ENCODE peak calls at places on chromosomes 3 and 15, in four cellular contexts. S is AG04450, Q is gastrocnemius medialis, W is A673. D is an unnamed sample. For H3K9me3, the result is how much of the 10 kb centered on the place peaks cover.

GRCh38 chr3:114770874-114771273 is 376.2 kb downstream of the ZBTB20 start:
- DNase-seq in Q (no peak), S (peak), W (no peak), D (no peak)

GRCh38 chr3:153284282-153284938 is 122.4 kb downstream of the RAP2B start:
- DNase-seq in Q (peak), W (peak), S (peak), D (peak)

GRCh38 chr15:57806003-57806402 is 99.5 kb downstream of the POLR2M start:
- DNase-seq in Q (no peak), W (no peak), S (no peak), D (no peak)

GRCh38 chr3:186849392-186849975 is 7.0 kb downstream of the ADIPOQ start:
- DNase-seq in S (no peak), Q (no peak), W (peak), D (no peak)

GRCh38 chr3:61796088-61796680 is 234.8 kb downstream of the PTPRG start:
- DNase-seq in S (no peak), Q (no peak), W (no peak), D (no peak)

GRCh38 chr3:8519156-8519555 is 17.5 kb downstream of the LMCD1 start:
- DNase-seq in Q (no peak), S (peak), W (no peak), D (no peak)

GRCh38 chr3:126677862-126678549 is 23.1 kb upstream of the TXNRD3 start:
- DNase-seq in S (no peak), Q (no peak), W (no peak), D (no peak)

GRCh38 chr3:41508063-41508696 is 308.9 kb downstream of the CTNNB1 start:
- DNase-seq in Q (no peak), W (no peak), S (no peak), D (peak)

GRCh38 chr3:8838765-8839423 is 69.5 kb upstream of the OXTR start:
- DNase-seq in S (no peak), Q (no peak), W (no peak), D (no peak)

GRCh38 chr15:92617197-92618037 is 38.2 kb downstream of the FAM174B start:
- DNase-seq in S (peak), W (no peak), Q (peak), D (peak)

GRCh38 chr15:89132611-89133242 is 44.5 kb downstream of the ABHD2 start:
- DNase-seq in Q (no peak), W (no peak), S (no peak), D (no peak)

GRCh38 chr15:41512078-41512394 is 1.6 kb downstream of the LTK start:
- DNase-seq in W (no peak), S (no peak), Q (no peak), D (no peak)

GRCh38 chr3:184058029-184058428 is 5.2 kb downstream of the HTR3C start:
- DNase-seq in Q (no peak), W (no peak), S (no peak), D (no peak)

GRCh38 chr3:169847896-169848295 is 21.8 kb downstream of the LRRC31 start:
- DNase-seq in W (no peak), Q (no peak), S (no peak), D (peak)

GRCh38 chr15:90024406-90024805 is 23.3 kb downstream of the ZNF710 start:
- DNase-seq in S (no peak), W (no peak), Q (no peak), D (no peak)

GRCh38 chr3:196603683-196604082 is 35.2 kb downstream of the FBXO45 start:
- DNase-seq in S (no peak), W (no peak), Q (no peak), D (no peak)

GRCh38 chr3:182787302-182788036 is 5.8 kb upstream of the ATP11B start:
- DNase-seq in S (no peak), W (no peak), Q (no peak), D (no peak)

GRCh38 chr3:170058127-170058526 is 20.3 kb downstream of the GPR160 start:
- DNase-seq in Q (no peak), S (no peak), W (no peak), D (no peak)

GRCh38 chr15:98286831-98287230 is 326.3 kb downstream of the ARRDC4 start:
- DNase-seq in Q (no peak), W (no peak), S (no peak), D (no peak)

GRCh38 chr3:77059354-77059753 is 19.5 kb downstream of the ROBO2 start:
- DNase-seq in W (no peak), S (no peak), Q (no peak), D (no peak)

GRCh38 chr15:70111203-70112017 is 13.7 kb upstream of the TLE3 start:
- DNase-seq in S (peak), Q (no peak), W (peak), D (peak)

GRCh38 chr15:39538936-39539335 is 41.9 kb upstream of the THBS1 start:
- DNase-seq in S (no peak), Q (no peak), W (no peak), D (peak)

GRCh38 chr3:30733681-30734080 is 127.3 kb downstream of the TGFBR2 start:
- DNase-seq in W (peak), S (no peak), Q (no peak), D (no peak)

GRCh38 chr3:180420804-180421203 is 181.2 kb upstream of the TTC14 start:
- DNase-seq in W (no peak), S (no peak), Q (no peak), D (no peak)

DNA sequence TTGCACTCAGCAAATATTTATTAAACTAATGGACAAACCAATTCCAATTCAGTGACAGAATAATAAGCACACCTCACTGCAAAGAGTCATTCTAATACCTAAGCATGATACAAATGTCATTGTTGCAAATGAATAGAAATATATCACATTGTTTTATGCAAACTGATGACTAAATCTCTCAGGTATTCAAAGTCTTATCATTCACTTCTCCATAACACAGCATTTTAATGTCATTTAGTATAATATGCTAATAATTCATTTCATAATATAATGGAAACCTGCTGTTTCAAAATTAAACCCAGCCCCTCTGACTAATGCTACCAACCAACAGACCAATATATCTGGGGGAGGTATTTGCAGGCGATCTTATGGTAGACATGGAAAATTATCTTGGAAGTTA is 71.8 kb downstream of the FGF7 start:
- DNase-seq in Q (no peak), W (no peak), S (no peak), D (no peak)
- H3K27ac ChIP-seq in Q (no peak), W (no peak), S (no peak), D (no peak)

GRCh38 chr3:192332386-192333291 is 394.7 kb downstream of the FGF12 start:
- DNase-seq in Q (no peak), S (no peak), W (no peak), D (no peak)

GRCh38 chr3:192326656-192327055 is 400.7 kb downstream of the FGF12 start:
- DNase-seq in W (no peak), Q (no peak), S (no peak), D (no peak)

GRCh38 chr3:192336286-192336685 is 391.1 kb downstream of the FGF12 start:
- DNase-seq in S (no peak), Q (no peak), W (peak), D (no peak)

DNA sequence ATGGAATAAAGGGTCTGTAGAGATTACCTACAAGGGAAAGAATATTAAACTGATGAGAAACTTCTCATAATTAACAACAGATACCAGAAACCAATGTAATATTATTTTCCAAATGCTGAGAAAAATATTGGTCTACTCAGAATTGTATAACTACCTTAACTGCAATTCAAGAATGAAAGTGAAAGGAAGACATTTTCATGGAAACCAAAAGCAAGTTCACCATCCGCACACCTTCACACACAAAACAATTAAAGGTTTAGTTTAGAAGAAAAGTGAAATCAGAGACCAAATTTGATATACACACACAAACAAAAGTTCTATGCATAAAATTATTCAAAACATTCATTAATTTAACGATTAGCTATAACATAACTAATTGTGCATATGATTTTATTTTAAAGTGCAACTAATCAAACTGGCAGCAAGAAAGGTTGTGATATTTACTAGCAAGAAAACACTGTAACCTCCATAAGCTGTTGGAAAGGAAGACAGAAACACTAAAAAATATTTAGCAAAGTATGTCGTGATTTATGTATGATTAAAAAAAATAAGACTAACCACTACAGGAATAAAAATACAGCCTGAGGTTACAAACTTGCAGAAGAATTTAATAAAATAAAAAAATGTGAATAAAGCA is 395.5 kb downstream of the FGF12 start:
- DNase-seq in W (no peak), Q (no peak), S (no peak), D (no peak)
- H3K4me3 ChIP-seq in W (no peak), Q (peak), S (no peak), D (no peak)

DNA sequence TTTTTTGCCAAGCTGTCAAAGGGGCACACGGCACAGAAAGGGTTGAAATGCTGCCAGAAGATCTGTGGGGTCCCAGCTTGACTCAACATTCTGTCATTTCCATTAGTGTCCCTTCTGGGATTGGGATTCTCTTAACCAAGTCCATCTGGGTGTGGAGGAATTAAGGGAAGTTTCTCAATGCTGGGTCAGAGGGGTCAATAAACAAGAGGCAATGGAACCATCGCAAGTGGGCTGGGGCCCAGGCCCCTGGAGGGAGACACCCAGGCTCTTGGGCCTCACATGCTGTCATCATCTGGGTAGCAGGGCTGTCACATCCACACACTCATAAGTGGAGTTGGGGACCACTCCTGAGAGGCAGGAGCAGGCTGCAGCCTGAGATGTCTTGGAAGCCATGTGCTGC is 8.1 kb upstream of the APOD start:
- DNase-seq in S (no peak), Q (no peak), W (no peak), D (no peak)
- H3K9me3 ChIP-seq in S (under half), Q (under half), W (under half), D (under half)

DNA sequence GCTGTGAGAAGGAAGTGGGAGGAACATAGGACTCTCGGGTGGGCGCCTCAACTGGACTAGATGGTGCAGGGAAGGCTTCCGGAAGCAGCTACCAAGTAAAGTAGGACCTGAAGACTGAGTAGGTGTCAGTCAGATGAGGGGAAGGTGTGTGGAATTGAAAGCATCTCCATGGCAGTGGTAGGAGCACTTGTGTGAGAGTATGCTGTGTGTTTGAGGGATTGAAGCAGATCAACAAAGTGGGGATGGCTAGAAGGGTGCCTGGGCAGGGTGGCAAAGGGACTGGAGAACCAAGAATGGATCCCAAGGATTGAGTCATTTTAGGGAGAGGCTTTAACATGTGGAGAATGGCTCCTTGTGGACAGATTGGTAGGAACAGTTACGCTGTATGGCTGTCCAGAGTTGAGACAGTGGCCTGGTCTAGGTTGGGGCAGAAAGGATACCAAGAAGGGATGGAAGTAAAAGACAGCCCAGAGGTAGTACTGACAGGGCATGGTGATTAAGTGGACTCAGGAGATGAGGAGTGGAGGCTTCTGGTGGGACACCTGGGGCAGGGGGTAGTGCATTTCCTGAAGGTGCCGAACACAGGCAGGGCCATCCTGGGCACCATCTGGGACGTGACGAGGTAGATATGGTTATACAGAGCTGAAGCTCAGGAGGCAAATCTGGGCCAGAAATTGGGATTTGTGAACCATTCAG is 1.5 kb downstream of the UQCC5 start:
- DNase-seq in S (no peak), W (no peak), Q (no peak), D (no peak)
- H3K27ac ChIP-seq in S (peak), W (no peak), Q (peak), D (no peak)

DNA sequence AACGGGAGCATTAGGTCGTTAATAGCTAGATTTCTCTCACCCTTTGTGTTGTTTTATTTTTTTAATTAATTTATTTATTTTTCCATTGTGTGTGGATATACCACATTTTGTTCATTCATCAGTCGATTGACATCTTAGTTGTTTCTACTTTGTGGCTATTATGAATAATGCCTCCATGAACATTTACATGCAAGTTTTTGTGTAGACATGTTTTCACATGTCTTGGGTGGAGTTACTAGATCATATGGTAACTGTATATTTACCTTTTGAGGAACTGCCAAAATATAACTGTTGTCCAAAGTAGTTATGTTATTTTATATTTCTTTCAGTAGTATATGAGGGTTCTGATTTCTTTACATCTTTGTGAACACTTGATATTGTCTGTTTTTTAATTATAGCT is 18.8 kb downstream of the ZWILCH start:
- DNase-seq in W (no peak), Q (no peak), S (no peak), D (no peak)
- H3K4me3 ChIP-seq in W (no peak), Q (no peak), S (no peak), D (no peak)

DNA sequence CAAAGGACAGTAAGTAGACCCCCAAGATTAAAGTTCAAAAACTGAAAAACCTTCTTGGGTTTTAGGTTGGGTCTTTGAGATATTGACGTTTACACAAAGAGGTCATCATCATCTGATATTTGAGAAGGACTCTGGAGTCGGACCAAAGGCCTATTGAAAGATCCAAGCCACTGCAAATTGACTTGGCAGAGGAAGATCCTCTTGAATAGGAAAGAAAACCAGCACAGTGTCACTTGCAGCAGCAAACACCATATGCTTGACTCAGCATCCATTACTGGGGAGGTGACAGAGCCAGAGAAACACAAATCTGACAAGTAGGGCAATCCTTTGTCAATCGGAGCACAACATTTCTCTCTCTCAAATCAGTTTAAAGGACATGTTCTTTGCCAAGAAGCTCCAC is 648.4 kb upstream of the NR2F2 start:
- DNase-seq in Q (no peak), S (no peak), W (no peak), D (no peak)
- H3K9me3 ChIP-seq in Q (under half), S (under half), W (under half), D (under half)

DNA sequence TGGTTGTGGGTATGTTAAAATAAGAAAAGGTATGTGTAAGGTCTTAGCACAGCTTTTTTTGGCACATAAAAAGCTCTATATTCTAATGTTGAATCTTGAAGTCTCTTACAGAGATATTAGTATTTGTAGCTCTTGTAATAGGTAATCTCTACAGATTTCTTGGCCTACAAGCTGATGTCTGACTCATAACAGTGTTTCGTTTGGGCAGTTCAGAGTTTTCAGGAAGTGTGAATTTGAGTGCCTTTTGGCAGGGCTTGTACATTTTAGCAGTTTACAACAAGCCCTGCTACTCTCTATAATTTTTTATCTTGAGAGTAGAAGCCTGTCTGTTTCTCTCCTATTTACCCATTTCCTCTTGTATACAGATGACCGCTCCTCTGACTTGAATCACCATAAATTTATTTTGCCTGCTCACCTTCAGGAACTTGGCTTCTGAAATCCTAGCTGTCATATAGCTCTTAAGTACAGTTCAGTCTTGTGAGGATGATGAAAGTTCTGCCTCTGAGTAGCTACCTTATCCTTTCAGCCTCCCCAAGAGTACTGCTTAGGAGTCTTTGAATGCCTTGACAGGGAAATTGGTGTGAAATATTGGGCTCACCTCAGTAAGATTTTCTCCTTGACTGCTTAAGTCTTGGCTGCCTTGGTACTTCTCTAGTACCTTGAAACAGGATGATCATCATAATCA is 419.9 kb upstream of the RARB start:
- DNase-seq in Q (no peak), W (no peak), S (no peak), D (no peak)
- H3K27ac ChIP-seq in Q (no peak), W (no peak), S (no peak), D (no peak)

GRCh38 chr15:74173545-74174215 is at the start of gene ISLR:
- DNase-seq in Q (no peak), W (peak), S (no peak), D (peak)
- H3K4me3 ChIP-seq in Q (peak), W (no peak), S (no peak), D (peak)

GRCh38 chr15:25616471-25616870 is 177.6 kb upstream of the UBE3A start:
- DNase-seq in Q (no peak), W (no peak), S (no peak), D (no peak)

GRCh38 chr15:25619076-25619475 is 180.3 kb upstream of the UBE3A start:
- DNase-seq in Q (no peak), S (no peak), W (no peak), D (no peak)

GRCh38 chr15:25620466-25620865 is 181.6 kb upstream of the UBE3A start:
- DNase-seq in W (no peak), S (no peak), Q (no peak), D (no peak)

GRCh38 chr15:25618161-25618560 is 179.3 kb upstream of the UBE3A start:
- DNase-seq in W (no peak), Q (no peak), S (no peak), D (no peak)

GRCh38 chr15:25619761-25620160 is 180.9 kb upstream of the UBE3A start:
- DNase-seq in W (no peak), S (no peak), Q (no peak), D (no peak)
- H3K9me3 ChIP-seq in W (under half), S (under half), Q (under half), D (under half)

DNA sequence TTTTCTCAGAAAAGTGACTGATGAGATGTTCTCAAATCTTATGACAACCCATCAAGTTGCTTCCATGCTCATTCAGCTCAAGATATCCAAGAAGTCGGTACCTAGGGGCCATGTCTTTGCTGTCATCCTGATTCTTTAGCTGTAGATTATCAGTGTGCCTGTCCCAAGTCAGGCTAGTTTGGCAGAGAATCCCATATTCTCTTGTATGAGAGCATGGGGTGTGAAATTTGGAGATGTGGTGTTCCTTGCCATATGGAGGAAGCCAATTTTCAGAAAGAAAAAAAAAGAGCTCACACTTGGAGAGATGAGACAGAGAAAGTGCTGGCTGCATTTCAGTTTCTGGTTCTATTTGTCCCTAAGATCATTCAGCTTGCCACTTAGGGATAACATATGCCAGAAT is 52.3 kb upstream of the SLC4A7 start:
- DNase-seq in W (no peak), S (no peak), Q (no peak), D (no peak)
- H3K27ac ChIP-seq in W (no peak), S (peak), Q (no peak), D (no peak)